ENCODE peak calls at places on chromosomes 5 and 9, in ten cellular contexts. P is GM13977, K is fibroblast of lung, Z is bronchial epithelial cell, A is tibial artery, M is choroid plexus epithelial cell, G is Calu3, F is AG04450, X is psoas muscle, O is astrocyte of the spinal cord. C is an unnamed sample.

GRCh38 chr9:125521462-125522327 is 185.3 kb downstream of the MAPKAP1 start:
- DNase-seq in P (peak), K (peak), Z (peak), A (no peak), M (peak), G (no peak), F (peak), X (no peak), O (peak), C (no peak)

GRCh38 chr5:32110081-32110696 is 63.9 kb downstream of the GOLPH3 start:
- DNase-seq in P (no peak), K (no peak), Z (no peak), A (no peak), M (no peak), G (no peak), F (no peak), X (no peak), O (no peak), C (no peak)

GRCh38 chr9:129241725-129242124 is 63.7 kb upstream of the IER5L start:
- DNase-seq in P (no peak), K (no peak), Z (no peak), A (peak), M (no peak), G (no peak), F (no peak), X (peak), O (no peak), C (no peak)

GRCh38 chr5:119355244-119355635 is 579 bp upstream of the TNFAIP8 start:
- DNase-seq in P (no peak), K (no peak), Z (peak), A (no peak), M (no peak), G (peak), F (no peak), X (no peak), O (no peak), C (no peak)

GRCh38 chr5:118960557-118960956 is 27.8 kb downstream of the DTWD2 start:
- DNase-seq in P (no peak), K (no peak), Z (no peak), A (no peak), M (no peak), G (no peak), F (no peak), X (no peak), O (no peak), C (no peak)

GRCh38 chr5:162068412-162068811 is 839 bp downstream of the GABRG2 start:
- DNase-seq in P (no peak), K (no peak), Z (peak), A (no peak), M (peak), G (no peak), F (no peak), X (peak), O (no peak), C (no peak)

GRCh38 chr5:1391691-1392090 is 46.8 kb upstream of the CLPTM1L start:
- DNase-seq in P (no peak), K (no peak), Z (no peak), A (no peak), M (no peak), G (no peak), F (no peak), X (no peak), O (no peak), C (no peak)

GRCh38 chr5:175816348-175816747 is 55.0 kb upstream of the CPLX2 start:
- DNase-seq in P (no peak), K (no peak), Z (no peak), A (no peak), M (no peak), G (no peak), F (no peak), X (no peak), O (no peak), C (no peak)

GRCh38 chr9:129174724-129175514 is 3.1 kb downstream of the IER5L start:
- DNase-seq in P (peak), K (peak), Z (peak), A (peak), M (peak), G (peak), F (peak), X (peak), O (peak), C (peak)

GRCh38 chr9:125325821-125326220 is 64.2 kb downstream of the GAPVD1 start:
- DNase-seq in P (no peak), K (no peak), Z (peak), A (no peak), M (peak), G (no peak), F (no peak), X (no peak), O (no peak), C (no peak)

GRCh38 chr9:2729003-2729402 is 11.7 kb downstream of the KCNV2 start:
- DNase-seq in P (no peak), K (peak), Z (peak), A (no peak), M (peak), G (no peak), F (no peak), X (no peak), O (peak), C (no peak)

GRCh38 chr5:158268286-158268685 is 409.3 kb upstream of the CLINT1 start:
- DNase-seq in P (no peak), K (no peak), Z (no peak), A (no peak), M (no peak), G (no peak), F (no peak), X (no peak), O (no peak), C (no peak)

GRCh38 chr9:34428325-34428958 is 29.9 kb downstream of the FAM219A start:
- DNase-seq in P (no peak), K (peak), Z (no peak), A (no peak), M (peak), G (no peak), F (no peak), X (no peak), O (peak), C (no peak)

GRCh38 chr9:73714294-73714693 is 562.6 kb downstream of the ANXA1 start:
- DNase-seq in P (no peak), K (no peak), Z (peak), A (no peak), M (peak), G (no peak), F (no peak), X (no peak), O (peak), C (no peak)

GRCh38 chr9:134839441-134840125 is 41.0 kb upstream of the FCN2 start:
- DNase-seq in P (no peak), K (no peak), Z (no peak), A (no peak), M (no peak), G (no peak), F (no peak), X (peak), O (no peak), C (no peak)

GRCh38 chr5:122500245-122501086 is 188.4 kb downstream of the SNCAIP start:
- DNase-seq in P (peak), K (peak), Z (no peak), A (peak), M (peak), G (peak), F (peak), X (peak), O (peak), C (no peak)
- TF ChIP-seq CTCF in P (peak), K (peak), Z (peak), A (peak), M (peak), G (peak), F (peak), X (peak), O (peak), C (peak)

GRCh38 chr9:133333011-133333410 is 3.0 kb downstream of the SURF6 start:
- DNase-seq in P (no peak), K (no peak), Z (no peak), A (no peak), M (no peak), G (no peak), F (no peak), X (no peak), O (no peak), C (no peak)

GRCh38 chr9:133332381-133332730 is 3.6 kb downstream of the SURF6 start:
- DNase-seq in P (no peak), K (no peak), Z (no peak), A (no peak), M (no peak), G (no peak), F (no peak), X (no peak), O (no peak), C (no peak)

GRCh38 chr9:133334161-133334560 is 1.8 kb downstream of the SURF6 start:
- DNase-seq in P (no peak), K (no peak), Z (no peak), A (no peak), M (no peak), G (no peak), F (no peak), X (no peak), O (no peak), C (no peak)

GRCh38 chr9:133331641-133332380 is 4.2 kb downstream of the SURF6 start:
- DNase-seq in P (no peak), K (no peak), Z (no peak), A (no peak), M (no peak), G (no peak), F (no peak), X (no peak), O (no peak), C (no peak)

GRCh38 chr9:133333566-133333965 is 2.4 kb downstream of the SURF6 start:
- DNase-seq in P (no peak), K (no peak), Z (no peak), A (no peak), M (no peak), G (no peak), F (no peak), X (no peak), O (no peak), C (no peak)
- TF ChIP-seq CTCF in P (no peak), K (no peak), Z (peak), A (no peak), M (peak), G (no peak), F (no peak), X (no peak), O (no peak), C (no peak)

GRCh38 chr5:126492939-126493338 is 69.7 kb downstream of the GRAMD2B start:
- DNase-seq in P (no peak), K (peak), Z (no peak), A (no peak), M (peak), G (no peak), F (no peak), X (no peak), O (no peak), C (no peak)

GRCh38 chr5:126487596-126487995 is 64.4 kb downstream of the GRAMD2B start:
- DNase-seq in P (no peak), K (no peak), Z (no peak), A (no peak), M (no peak), G (no peak), F (no peak), X (no peak), O (no peak), C (no peak)

GRCh38 chr5:126486332-126486731 is 63.1 kb downstream of the GRAMD2B start:
- DNase-seq in P (no peak), K (no peak), Z (no peak), A (no peak), M (no peak), G (no peak), F (no peak), X (no peak), O (no peak), C (no peak)

GRCh38 chr5:126488362-126489065 is 65.3 kb downstream of the GRAMD2B start:
- DNase-seq in P (no peak), K (no peak), Z (no peak), A (no peak), M (no peak), G (no peak), F (no peak), X (no peak), O (no peak), C (no peak)

DNA sequence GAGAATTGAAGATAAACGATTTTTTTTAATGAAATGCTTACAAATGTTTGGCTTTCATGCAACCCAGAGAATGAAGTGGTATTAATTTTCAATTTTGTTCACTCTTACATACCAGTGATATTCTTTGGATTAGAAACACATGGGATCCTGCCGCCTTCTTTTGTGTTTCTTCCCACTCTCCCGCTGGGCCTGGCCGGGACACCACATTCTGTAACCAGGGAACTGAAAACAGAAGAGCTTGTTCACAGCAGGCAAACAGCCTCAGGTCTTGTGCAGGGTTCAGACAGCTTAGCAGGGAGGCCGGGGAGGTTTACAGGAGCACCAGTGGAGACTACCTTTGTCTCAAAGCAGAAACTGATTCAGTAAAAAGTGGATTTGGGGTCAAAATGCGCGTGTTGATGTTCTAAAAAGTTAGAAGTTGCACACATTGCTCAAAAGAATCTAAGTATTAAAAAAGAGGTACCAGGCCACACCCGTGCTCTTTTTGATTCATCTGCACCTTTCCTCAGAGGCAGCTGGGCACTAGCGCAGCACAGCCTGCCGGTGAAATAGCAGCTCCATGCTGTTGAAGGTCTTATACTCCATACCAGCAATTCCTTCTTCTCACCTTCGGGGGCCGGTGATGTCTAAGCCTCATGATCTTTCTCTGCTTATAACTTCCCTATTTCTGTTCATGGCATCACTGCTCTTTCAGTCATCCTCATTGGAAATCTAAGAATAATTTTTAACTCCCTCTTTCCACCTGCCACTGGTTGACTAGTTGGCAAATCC is 67.1 kb downstream of the GRAMD2B start:
- DNase-seq in P (no peak), K (no peak), Z (no peak), A (peak), M (peak), G (no peak), F (no peak), X (no peak), O (peak), C (no peak)
- TF ChIP-seq CTCF in P (no peak), K (no peak), Z (peak), A (no peak), M (peak), G (no peak), F (no peak), X (no peak), O (peak), C (no peak)

GRCh38 chr9:103789686-103790085 is 304.4 kb upstream of the SMC2 start:
- DNase-seq in P (peak), K (no peak), Z (peak), A (no peak), M (peak), G (no peak), F (no peak), X (no peak), O (peak), C (no peak)
- TF ChIP-seq CTCF in P (peak), K (peak), Z (peak), A (no peak), M (peak), G (no peak), F (no peak), X (peak), O (peak), C (peak)

C was measured in D721Med.